ENCODE peak calls at places on chromosome 2, in eight cellular contexts. One of them, this sample, is unnamed.

GRCh38 chr2:237488901-237489860 is 2.1 kb downstream of the MLPH start:
- DNase-seq in Calu3: peak
- DNase-seq in left cardiac atrium: peak
- DNase-seq in kidney glomerular epithelial cell: peak
- DNase-seq in cardiac muscle cell: no peak
- DNase-seq in activated naive CD4-positive, alpha-beta T cell: no peak
- DNase-seq in RCC 7860: peak
- DNase-seq in posterior cingulate gyrus: no peak
- DNase-seq in this sample: no peak

GRCh38 chr2:199455533-199456382 is 2.0 kb downstream of the SATB2 start:
- DNase-seq in RCC 7860: peak
- DNase-seq in Calu3: peak
- DNase-seq in posterior cingulate gyrus: no peak
- DNase-seq in left cardiac atrium: no peak
- DNase-seq in kidney glomerular epithelial cell: peak
- DNase-seq in activated naive CD4-positive, alpha-beta T cell: no peak
- DNase-seq in cardiac muscle cell: peak
- DNase-seq in this sample: peak

GRCh38 chr2:8003462-8004075 is 678.3 kb upstream of the ID2 start:
- DNase-seq in left cardiac atrium: peak
- DNase-seq in kidney glomerular epithelial cell: no peak
- DNase-seq in Calu3: no peak
- DNase-seq in cardiac muscle cell: peak
- DNase-seq in RCC 7860: no peak
- DNase-seq in posterior cingulate gyrus: no peak
- DNase-seq in activated naive CD4-positive, alpha-beta T cell: no peak
- DNase-seq in this sample: no peak

GRCh38 chr2:158142165-158142564 is 40.5 kb downstream of the UPP2 start:
- DNase-seq in cardiac muscle cell: no peak
- DNase-seq in Calu3: no peak
- DNase-seq in posterior cingulate gyrus: no peak
- DNase-seq in RCC 7860: no peak
- DNase-seq in left cardiac atrium: no peak
- DNase-seq in kidney glomerular epithelial cell: no peak
- DNase-seq in activated naive CD4-positive, alpha-beta T cell: no peak
- DNase-seq in this sample: no peak

GRCh38 chr2:112168422-112169124 is 30.4 kb downstream of the FBLN7 start:
- DNase-seq in Calu3: no peak
- DNase-seq in left cardiac atrium: no peak
- DNase-seq in cardiac muscle cell: no peak
- DNase-seq in kidney glomerular epithelial cell: no peak
- DNase-seq in activated naive CD4-positive, alpha-beta T cell: no peak
- DNase-seq in RCC 7860: no peak
- DNase-seq in posterior cingulate gyrus: no peak
- DNase-seq in this sample: no peak

GRCh38 chr2:232890896-232891601 is 21.0 kb downstream of the SNORC start:
- DNase-seq in RCC 7860: peak
- DNase-seq in activated naive CD4-positive, alpha-beta T cell: no peak
- DNase-seq in kidney glomerular epithelial cell: peak
- DNase-seq in left cardiac atrium: no peak
- DNase-seq in cardiac muscle cell: peak
- DNase-seq in Calu3: peak
- DNase-seq in posterior cingulate gyrus: peak
- DNase-seq in this sample: no peak

GRCh38 chr2:46718797-46719196 is 196.8 kb downstream of the MCFD2 start:
- DNase-seq in RCC 7860: no peak
- DNase-seq in cardiac muscle cell: no peak
- DNase-seq in Calu3: no peak
- DNase-seq in posterior cingulate gyrus: no peak
- DNase-seq in kidney glomerular epithelial cell: no peak
- DNase-seq in left cardiac atrium: no peak
- DNase-seq in activated naive CD4-positive, alpha-beta T cell: no peak
- DNase-seq in this sample: no peak

GRCh38 chr2:202034249-202035088 is 814 bp downstream of the FZD7 start:
- DNase-seq in activated naive CD4-positive, alpha-beta T cell: peak
- DNase-seq in kidney glomerular epithelial cell: no peak
- DNase-seq in Calu3: peak
- DNase-seq in cardiac muscle cell: peak
- DNase-seq in posterior cingulate gyrus: no peak
- DNase-seq in left cardiac atrium: peak
- DNase-seq in RCC 7860: no peak
- DNase-seq in this sample: no peak

GRCh38 chr2:98160574-98160973 is 73.6 kb downstream of the VWA3B start:
- DNase-seq in cardiac muscle cell: peak
- DNase-seq in Calu3: no peak
- DNase-seq in kidney glomerular epithelial cell: no peak
- DNase-seq in left cardiac atrium: peak
- DNase-seq in activated naive CD4-positive, alpha-beta T cell: no peak
- DNase-seq in RCC 7860: no peak
- DNase-seq in posterior cingulate gyrus: no peak
- DNase-seq in this sample: no peak

GRCh38 chr2:138279871-138280270 is 221.7 kb upstream of the SPOPL start:
- DNase-seq in kidney glomerular epithelial cell: no peak
- DNase-seq in activated naive CD4-positive, alpha-beta T cell: no peak
- DNase-seq in Calu3: no peak
- DNase-seq in cardiac muscle cell: no peak
- DNase-seq in RCC 7860: no peak
- DNase-seq in posterior cingulate gyrus: no peak
- DNase-seq in left cardiac atrium: no peak
- DNase-seq in this sample: no peak

GRCh38 chr2:120205901-120206581 is 17.2 kb downstream of the TMEM185B start:
- DNase-seq in kidney glomerular epithelial cell: no peak
- DNase-seq in RCC 7860: no peak
- DNase-seq in Calu3: peak
- DNase-seq in left cardiac atrium: no peak
- DNase-seq in posterior cingulate gyrus: no peak
- DNase-seq in activated naive CD4-positive, alpha-beta T cell: no peak
- DNase-seq in cardiac muscle cell: peak
- DNase-seq in this sample: peak

GRCh38 chr2:131044757-131045150 is 48.5 kb downstream of the FAM168B start:
- DNase-seq in posterior cingulate gyrus: no peak
- DNase-seq in kidney glomerular epithelial cell: no peak
- DNase-seq in left cardiac atrium: no peak
- DNase-seq in activated naive CD4-positive, alpha-beta T cell: no peak
- DNase-seq in cardiac muscle cell: no peak
- DNase-seq in RCC 7860: no peak
- DNase-seq in Calu3: no peak
- DNase-seq in this sample: no peak

GRCh38 chr2:27039871-27040270 is 7.1 kb downstream of the TMEM214 start:
- DNase-seq in activated naive CD4-positive, alpha-beta T cell: no peak
- DNase-seq in RCC 7860: no peak
- DNase-seq in left cardiac atrium: no peak
- DNase-seq in cardiac muscle cell: no peak
- DNase-seq in Calu3: no peak
- DNase-seq in kidney glomerular epithelial cell: no peak
- DNase-seq in posterior cingulate gyrus: no peak
- DNase-seq in this sample: no peak

GRCh38 chr2:182904844-182905243 is 38.4 kb upstream of the FRZB start:
- DNase-seq in activated naive CD4-positive, alpha-beta T cell: no peak
- DNase-seq in left cardiac atrium: no peak
- DNase-seq in posterior cingulate gyrus: no peak
- DNase-seq in kidney glomerular epithelial cell: no peak
- DNase-seq in cardiac muscle cell: no peak
- DNase-seq in Calu3: no peak
- DNase-seq in RCC 7860: no peak
- DNase-seq in this sample: no peak

GRCh38 chr2:8314063-8314462 is 367.8 kb upstream of the ID2 start:
- DNase-seq in left cardiac atrium: no peak
- DNase-seq in RCC 7860: no peak
- DNase-seq in kidney glomerular epithelial cell: no peak
- DNase-seq in activated naive CD4-positive, alpha-beta T cell: no peak
- DNase-seq in posterior cingulate gyrus: no peak
- DNase-seq in cardiac muscle cell: no peak
- DNase-seq in Calu3: no peak
- DNase-seq in this sample: no peak

GRCh38 chr2:172106128-172106961 is 3.6 kb upstream of the DLX2 start:
- DNase-seq in cardiac muscle cell: no peak
- DNase-seq in posterior cingulate gyrus: no peak
- DNase-seq in RCC 7860: no peak
- DNase-seq in left cardiac atrium: no peak
- DNase-seq in activated naive CD4-positive, alpha-beta T cell: no peak
- DNase-seq in Calu3: peak
- DNase-seq in kidney glomerular epithelial cell: peak
- DNase-seq in this sample: peak